ENCODE peak calls at places on chromosomes 4 and X, in seven cellular contexts. One of them, this sample, is unnamed.

GRCh38 chr4:55348436-55348835 is 2.4 kb downstream of the SRD5A3 start:
- DNase-seq in H1: no peak
- DNase-seq in sigmoid colon: no peak
- DNase-seq in suprapubic skin: no peak
- DNase-seq in HCT116: no peak
- DNase-seq in upper lobe of left lung: no peak
- DNase-seq in spleen: no peak
- DNase-seq in this sample: no peak

GRCh38 chr4:82046796-82047195 is 327.0 kb downstream of the HNRNPD start:
- DNase-seq in H1: no peak
- DNase-seq in sigmoid colon: no peak
- DNase-seq in suprapubic skin: no peak
- DNase-seq in HCT116: no peak
- DNase-seq in upper lobe of left lung: no peak
- DNase-seq in spleen: no peak
- DNase-seq in this sample: no peak

GRCh38 chr4:105594094-105595010 is 41.9 kb downstream of the ARHGEF38 start:
- DNase-seq in H1: no peak
- DNase-seq in sigmoid colon: no peak
- DNase-seq in suprapubic skin: no peak
- DNase-seq in HCT116: no peak
- DNase-seq in upper lobe of left lung: no peak
- DNase-seq in spleen: no peak
- DNase-seq in this sample: no peak

GRCh38 chrX:39133971-39134370 is 332.7 kb downstream of the MID1IP1 start:
- DNase-seq in H1: peak
- DNase-seq in sigmoid colon: no peak
- DNase-seq in suprapubic skin: no peak
- DNase-seq in HCT116: no peak
- DNase-seq in upper lobe of left lung: no peak
- DNase-seq in spleen: peak
- DNase-seq in this sample: peak

GRCh38 chrX:97000682-97001393 is 117.1 kb downstream of the RPA4 start:
- DNase-seq in H1: no peak
- DNase-seq in sigmoid colon: no peak
- DNase-seq in suprapubic skin: no peak
- DNase-seq in HCT116: no peak
- DNase-seq in upper lobe of left lung: no peak
- DNase-seq in spleen: no peak
- DNase-seq in this sample: no peak

GRCh38 chr4:102862016-102862415 is 6.8 kb upstream of the CISD2 start:
- DNase-seq in H1: no peak
- DNase-seq in sigmoid colon: no peak
- DNase-seq in suprapubic skin: no peak
- DNase-seq in HCT116: no peak
- DNase-seq in upper lobe of left lung: no peak
- DNase-seq in spleen: no peak
- DNase-seq in this sample: no peak

GRCh38 chrX:115177941-115178340 is 11.3 kb upstream of the RBMXL3 start:
- DNase-seq in H1: no peak
- DNase-seq in sigmoid colon: no peak
- DNase-seq in suprapubic skin: no peak
- DNase-seq in HCT116: no peak
- DNase-seq in upper lobe of left lung: no peak
- DNase-seq in spleen: no peak
- DNase-seq in this sample: no peak

GRCh38 chrX:70168238-70169188 is 8.8 kb upstream of the DGAT2L6 start:
- DNase-seq in H1: no peak
- DNase-seq in sigmoid colon: no peak
- DNase-seq in suprapubic skin: no peak
- DNase-seq in HCT116: peak
- DNase-seq in upper lobe of left lung: no peak
- DNase-seq in spleen: no peak
- DNase-seq in this sample: no peak

GRCh38 chr4:67198757-67199156 is 346.5 kb downstream of the CENPC start:
- DNase-seq in H1: no peak
- DNase-seq in sigmoid colon: no peak
- DNase-seq in suprapubic skin: no peak
- DNase-seq in HCT116: no peak
- DNase-seq in upper lobe of left lung: no peak
- DNase-seq in spleen: no peak
- DNase-seq in this sample: no peak

GRCh38 chrX:135923353-135923752 is 29.8 kb downstream of the SAGE1 start:
- DNase-seq in H1: peak
- DNase-seq in sigmoid colon: no peak
- DNase-seq in suprapubic skin: no peak
- DNase-seq in HCT116: peak
- DNase-seq in upper lobe of left lung: no peak
- DNase-seq in spleen: no peak
- DNase-seq in this sample: no peak

GRCh38 chr4:78320353-78320935 is 231.1 kb upstream of the ANXA3 start:
- DNase-seq in H1: no peak
- DNase-seq in sigmoid colon: no peak
- DNase-seq in suprapubic skin: no peak
- DNase-seq in HCT116: no peak
- DNase-seq in upper lobe of left lung: no peak
- DNase-seq in spleen: no peak
- DNase-seq in this sample: no peak

GRCh38 chr4:52949336-52949735 is 87.2 kb downstream of the RASL11B start:
- DNase-seq in H1: no peak
- DNase-seq in sigmoid colon: no peak
- DNase-seq in suprapubic skin: no peak
- DNase-seq in HCT116: no peak
- DNase-seq in upper lobe of left lung: no peak
- DNase-seq in spleen: no peak
- DNase-seq in this sample: no peak

GRCh38 chrX:96837808-96838207 is 45.9 kb upstream of the RPA4 start:
- DNase-seq in H1: no peak
- DNase-seq in sigmoid colon: no peak
- DNase-seq in suprapubic skin: no peak
- DNase-seq in HCT116: no peak
- DNase-seq in upper lobe of left lung: no peak
- DNase-seq in spleen: no peak
- DNase-seq in this sample: no peak

GRCh38 chrX:14529288-14529989 is at the start of gene GLRA2:
- DNase-seq in H1: peak
- DNase-seq in sigmoid colon: peak
- DNase-seq in suprapubic skin: no peak
- DNase-seq in HCT116: no peak
- DNase-seq in upper lobe of left lung: no peak
- DNase-seq in spleen: no peak
- DNase-seq in this sample: no peak

GRCh38 chr4:48571471-48571870 is 81.4 kb downstream of the ZAR1 start:
- DNase-seq in H1: no peak
- DNase-seq in sigmoid colon: no peak
- DNase-seq in suprapubic skin: no peak
- DNase-seq in HCT116: no peak
- DNase-seq in upper lobe of left lung: no peak
- DNase-seq in spleen: no peak
- DNase-seq in this sample: no peak

GRCh38 chr4:40972722-40973121 is 223.0 kb downstream of the NSUN7 start:
- DNase-seq in H1: no peak
- DNase-seq in sigmoid colon: no peak
- DNase-seq in suprapubic skin: no peak
- DNase-seq in HCT116: no peak
- DNase-seq in upper lobe of left lung: no peak
- DNase-seq in spleen: no peak
- DNase-seq in this sample: no peak

GRCh38 chrX:40182095-40182494 is 84.3 kb upstream of the BCOR start:
- DNase-seq in H1: no peak
- DNase-seq in sigmoid colon: no peak
- DNase-seq in suprapubic skin: no peak
- DNase-seq in HCT116: no peak
- DNase-seq in upper lobe of left lung: no peak
- DNase-seq in spleen: peak
- DNase-seq in this sample: no peak

GRCh38 chr4:173478136-173478860 is 51.7 kb downstream of the HAND2 start:
- DNase-seq in H1: no peak
- DNase-seq in sigmoid colon: no peak
- DNase-seq in suprapubic skin: no peak
- DNase-seq in HCT116: no peak
- DNase-seq in upper lobe of left lung: no peak
- DNase-seq in spleen: no peak
- DNase-seq in this sample: no peak

GRCh38 chrX:97539970-97540519 is 656.3 kb downstream of the RPA4 start:
- DNase-seq in H1: no peak
- DNase-seq in sigmoid colon: no peak
- DNase-seq in suprapubic skin: no peak
- DNase-seq in HCT116: no peak
- DNase-seq in upper lobe of left lung: no peak
- DNase-seq in spleen: no peak
- DNase-seq in this sample: no peak

GRCh38 chrX:46209768-46210167 is 335.5 kb downstream of the ZNF674 start:
- DNase-seq in H1: no peak
- DNase-seq in sigmoid colon: no peak
- DNase-seq in suprapubic skin: no peak
- DNase-seq in HCT116: peak
- DNase-seq in upper lobe of left lung: no peak
- DNase-seq in spleen: no peak
- DNase-seq in this sample: no peak

GRCh38 chrX:56994375-56995270 is 718 bp downstream of the SPIN3 start:
- DNase-seq in H1: no peak
- DNase-seq in sigmoid colon: no peak
- DNase-seq in suprapubic skin: no peak
- DNase-seq in HCT116: no peak
- DNase-seq in upper lobe of left lung: no peak
- DNase-seq in spleen: peak
- DNase-seq in this sample: no peak

DNA sequence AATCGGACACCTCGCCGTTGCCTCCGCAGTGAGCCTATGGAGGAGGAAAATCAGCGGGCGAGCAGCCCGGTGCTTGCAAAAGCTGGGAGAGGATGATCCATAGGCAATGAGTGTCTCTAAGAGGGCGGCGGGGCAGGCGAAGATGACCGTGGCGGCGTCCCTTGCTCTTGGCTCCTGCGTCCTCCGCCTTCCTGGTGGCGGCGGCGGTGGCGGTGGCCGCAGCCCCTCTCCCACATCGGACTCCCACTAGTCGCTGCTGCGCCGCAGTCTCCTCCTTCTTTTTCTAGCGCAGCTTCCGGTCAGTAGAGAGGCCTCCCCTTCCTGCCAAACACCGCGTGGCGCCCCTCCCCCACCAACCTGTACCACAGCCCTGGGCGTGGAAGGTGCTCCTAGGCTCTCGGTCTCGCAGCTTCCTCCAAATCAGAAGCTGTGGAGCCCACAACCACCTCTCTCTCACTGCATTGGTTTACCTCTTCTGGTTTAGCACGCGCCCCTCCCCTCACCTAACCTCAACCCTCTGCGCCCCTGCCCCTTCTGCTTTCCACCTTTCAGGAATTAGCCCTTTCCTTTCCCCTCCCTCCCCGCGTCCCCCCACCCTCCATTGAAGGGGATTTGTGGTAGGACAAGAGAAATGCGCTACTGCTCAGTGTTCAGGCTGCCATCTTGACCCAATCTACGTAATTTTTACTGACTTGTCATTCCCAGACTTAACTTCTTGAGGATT is at the start of gene SPIN3:
- DNase-seq in H1: peak
- DNase-seq in sigmoid colon: peak
- DNase-seq in suprapubic skin: peak
- DNase-seq in HCT116: peak
- DNase-seq in upper lobe of left lung: peak
- DNase-seq in spleen: peak
- DNase-seq in this sample: peak
- TF ChIP-seq POLR2AphosphoS5 in H1: peak
- TF ChIP-seq POLR2AphosphoS5 in sigmoid colon: peak
- TF ChIP-seq POLR2AphosphoS5 in suprapubic skin: no peak
- TF ChIP-seq POLR2AphosphoS5 in HCT116: peak
- TF ChIP-seq POLR2AphosphoS5 in upper lobe of left lung: peak
- TF ChIP-seq POLR2AphosphoS5 in spleen: peak
- TF ChIP-seq POLR2AphosphoS5 in this sample: peak

GRCh38 chr4:118988635-118988972 is 100.0 kb downstream of the SYNPO2 start:
- DNase-seq in H1: no peak
- DNase-seq in sigmoid colon: no peak
- DNase-seq in suprapubic skin: no peak
- DNase-seq in HCT116: no peak
- DNase-seq in upper lobe of left lung: no peak
- DNase-seq in spleen: no peak
- DNase-seq in this sample: no peak

GRCh38 chr4:118991686-118992085 is 103.0 kb downstream of the SYNPO2 start:
- DNase-seq in H1: no peak
- DNase-seq in sigmoid colon: no peak
- DNase-seq in suprapubic skin: no peak
- DNase-seq in HCT116: no peak
- DNase-seq in upper lobe of left lung: no peak
- DNase-seq in spleen: no peak
- DNase-seq in this sample: no peak

GRCh38 chr4:118987959-118988634 is 99.4 kb downstream of the SYNPO2 start:
- DNase-seq in H1: no peak
- DNase-seq in sigmoid colon: no peak
- DNase-seq in suprapubic skin: no peak
- DNase-seq in HCT116: no peak
- DNase-seq in upper lobe of left lung: no peak
- DNase-seq in spleen: no peak
- DNase-seq in this sample: no peak

GRCh38 chr4:118992149-118992548 is 103.5 kb downstream of the SYNPO2 start:
- DNase-seq in H1: no peak
- DNase-seq in sigmoid colon: no peak
- DNase-seq in suprapubic skin: no peak
- DNase-seq in HCT116: no peak
- DNase-seq in upper lobe of left lung: no peak
- DNase-seq in spleen: no peak
- DNase-seq in this sample: no peak

GRCh38 chr4:118989098-118990080 is 100.7 kb downstream of the SYNPO2 start:
- DNase-seq in H1: no peak
- DNase-seq in sigmoid colon: peak
- DNase-seq in suprapubic skin: no peak
- DNase-seq in HCT116: no peak
- DNase-seq in upper lobe of left lung: no peak
- DNase-seq in spleen: no peak
- DNase-seq in this sample: no peak
- TF ChIP-seq POLR2AphosphoS5 in H1: no peak
- TF ChIP-seq POLR2AphosphoS5 in sigmoid colon: peak
- TF ChIP-seq POLR2AphosphoS5 in suprapubic skin: peak
- TF ChIP-seq POLR2AphosphoS5 in HCT116: no peak
- TF ChIP-seq POLR2AphosphoS5 in upper lobe of left lung: no peak
- TF ChIP-seq POLR2AphosphoS5 in spleen: no peak
- TF ChIP-seq POLR2AphosphoS5 in this sample: peak

DNA sequence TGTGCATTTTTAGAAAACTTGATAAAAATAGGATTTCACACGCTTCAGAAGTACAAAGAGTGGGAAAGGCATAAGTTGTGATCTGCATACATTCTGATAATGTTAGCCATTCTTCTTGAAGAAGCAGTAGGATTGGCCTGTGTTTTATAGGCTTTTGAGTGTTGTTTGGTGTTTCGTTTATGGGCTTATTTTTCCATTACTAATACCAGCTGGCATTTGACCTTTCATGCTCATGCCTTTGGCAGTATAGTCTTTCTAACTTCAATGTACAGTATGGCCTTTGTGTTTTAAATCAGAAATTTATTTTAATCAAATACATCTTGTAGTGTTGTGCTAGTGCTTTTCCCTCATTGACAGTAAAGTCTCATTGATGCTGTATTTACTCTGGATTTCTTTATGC is 51.5 kb upstream of the SLC4A4 start:
- DNase-seq in H1: no peak
- DNase-seq in sigmoid colon: no peak
- DNase-seq in suprapubic skin: no peak
- DNase-seq in HCT116: no peak
- DNase-seq in upper lobe of left lung: no peak
- DNase-seq in spleen: no peak
- DNase-seq in this sample: no peak
- TF ChIP-seq POLR2AphosphoS5 in H1: no peak
- TF ChIP-seq POLR2AphosphoS5 in sigmoid colon: no peak
- TF ChIP-seq POLR2AphosphoS5 in suprapubic skin: no peak
- TF ChIP-seq POLR2AphosphoS5 in HCT116: no peak
- TF ChIP-seq POLR2AphosphoS5 in upper lobe of left lung: no peak
- TF ChIP-seq POLR2AphosphoS5 in spleen: no peak
- TF ChIP-seq POLR2AphosphoS5 in this sample: no peak

GRCh38 chrX:41265615-41266014 is 68.3 kb upstream of the DDX3X start:
- DNase-seq in H1: no peak
- DNase-seq in sigmoid colon: peak
- DNase-seq in suprapubic skin: no peak
- DNase-seq in HCT116: no peak
- DNase-seq in upper lobe of left lung: peak
- DNase-seq in spleen: no peak
- DNase-seq in this sample: no peak
- TF ChIP-seq POLR2AphosphoS5 in H1: no peak
- TF ChIP-seq POLR2AphosphoS5 in sigmoid colon: peak
- TF ChIP-seq POLR2AphosphoS5 in suprapubic skin: no peak
- TF ChIP-seq POLR2AphosphoS5 in HCT116: no peak
- TF ChIP-seq POLR2AphosphoS5 in upper lobe of left lung: no peak
- TF ChIP-seq POLR2AphosphoS5 in spleen: no peak
- TF ChIP-seq POLR2AphosphoS5 in this sample: no peak